ENCODE peak calls at places on chromosomes 12 and 14, in seven cellular contexts. One of them, this sample, is unnamed.

GRCh38 chr14:68794856-68795601 is 2.2 kb upstream of the ZFP36L1 start:
- DNase-seq in GM23338: peak; percentile 63
- DNase-seq in right lobe of liver: no peak
- DNase-seq in fibroblast of lung: peak; percentile 96
- DNase-seq in body of pancreas: peak; percentile 68
- DNase-seq in tibial nerve: no peak
- DNase-seq in kidney: peak; percentile 79
- DNase-seq in this sample: no peak

GRCh38 chr14:95649230-95649629 is 37.0 kb upstream of the TCL1B start:
- DNase-seq in fibroblast of lung: no peak
- DNase-seq in right lobe of liver: no peak
- DNase-seq in body of pancreas: no peak
- DNase-seq in GM23338: no peak
- DNase-seq in tibial nerve: no peak
- DNase-seq in kidney: no peak
- DNase-seq in this sample: no peak

GRCh38 chr12:9064201-9064814 is 51.4 kb downstream of the A2M start:
- DNase-seq in tibial nerve: no peak
- DNase-seq in kidney: peak; percentile 86
- DNase-seq in GM23338: peak; percentile 78
- DNase-seq in body of pancreas: peak; percentile 77
- DNase-seq in right lobe of liver: peak; percentile 66
- DNase-seq in fibroblast of lung: peak; percentile 50
- DNase-seq in this sample: peak; percentile 47

GRCh38 chr12:19454837-19455236 is 15.5 kb downstream of the AEBP2 start:
- DNase-seq in fibroblast of lung: no peak
- DNase-seq in tibial nerve: no peak
- DNase-seq in body of pancreas: no peak
- DNase-seq in kidney: no peak
- DNase-seq in GM23338: no peak
- DNase-seq in right lobe of liver: no peak
- DNase-seq in this sample: no peak

GRCh38 chr14:74418031-74418430 is 8.0 kb downstream of the SYNDIG1L start:
- DNase-seq in fibroblast of lung: no peak
- DNase-seq in kidney: no peak
- DNase-seq in tibial nerve: no peak
- DNase-seq in right lobe of liver: no peak
- DNase-seq in body of pancreas: no peak
- DNase-seq in GM23338: no peak
- DNase-seq in this sample: no peak

GRCh38 chr12:63857771-63858670 is 13.5 kb downstream of the SRGAP1 start:
- DNase-seq in kidney: no peak
- DNase-seq in body of pancreas: no peak
- DNase-seq in fibroblast of lung: peak; percentile 74
- DNase-seq in GM23338: no peak
- DNase-seq in tibial nerve: no peak
- DNase-seq in right lobe of liver: no peak
- DNase-seq in this sample: no peak

GRCh38 chr14:93005135-93005813 is 82.3 kb downstream of the CHGA start:
- DNase-seq in fibroblast of lung: no peak
- DNase-seq in right lobe of liver: no peak
- DNase-seq in kidney: no peak
- DNase-seq in GM23338: no peak
- DNase-seq in tibial nerve: no peak
- DNase-seq in body of pancreas: peak; percentile 47
- DNase-seq in this sample: no peak

GRCh38 chr12:8011331-8011730 is 21.2 kb upstream of the FOXJ2 start:
- DNase-seq in body of pancreas: no peak
- DNase-seq in GM23338: no peak
- DNase-seq in kidney: no peak
- DNase-seq in tibial nerve: no peak
- DNase-seq in right lobe of liver: no peak
- DNase-seq in fibroblast of lung: peak; percentile 59
- DNase-seq in this sample: peak; percentile 61

GRCh38 chr12:112907415-112908157 is 824 bp downstream of the OAS1 start:
- DNase-seq in kidney: no peak
- DNase-seq in body of pancreas: no peak
- DNase-seq in GM23338: no peak
- DNase-seq in tibial nerve: no peak
- DNase-seq in right lobe of liver: no peak
- DNase-seq in fibroblast of lung: no peak
- DNase-seq in this sample: no peak

GRCh38 chr14:60266021-60266937 is 17.3 kb downstream of the PPM1A start:
- DNase-seq in fibroblast of lung: no peak
- DNase-seq in right lobe of liver: no peak
- DNase-seq in kidney: no peak
- DNase-seq in tibial nerve: no peak
- DNase-seq in body of pancreas: no peak
- DNase-seq in GM23338: peak; percentile 74
- DNase-seq in this sample: peak; percentile 45

GRCh38 chr14:50607181-50607580 is 47.2 kb downstream of the ATL1 start:
- DNase-seq in fibroblast of lung: peak; percentile 98
- DNase-seq in tibial nerve: no peak
- DNase-seq in kidney: no peak
- DNase-seq in GM23338: no peak
- DNase-seq in right lobe of liver: no peak
- DNase-seq in body of pancreas: no peak
- DNase-seq in this sample: no peak

GRCh38 chr14:57287745-57288144 is 19.0 kb downstream of the AP5M1 start:
- DNase-seq in right lobe of liver: no peak
- DNase-seq in fibroblast of lung: no peak
- DNase-seq in GM23338: no peak
- DNase-seq in body of pancreas: no peak
- DNase-seq in kidney: no peak
- DNase-seq in tibial nerve: no peak
- DNase-seq in this sample: no peak

GRCh38 chr14:35257809-35258208 is 34.4 kb upstream of the PSMA6 start:
- DNase-seq in GM23338: no peak
- DNase-seq in body of pancreas: no peak
- DNase-seq in tibial nerve: no peak
- DNase-seq in right lobe of liver: no peak
- DNase-seq in fibroblast of lung: peak; percentile 43
- DNase-seq in kidney: no peak
- DNase-seq in this sample: no peak

GRCh38 chr14:37343307-37344094 is 145.8 kb downstream of the MIPOL1 start:
- DNase-seq in body of pancreas: no peak
- DNase-seq in GM23338: no peak
- DNase-seq in fibroblast of lung: peak; percentile 7
- DNase-seq in tibial nerve: no peak
- DNase-seq in kidney: no peak
- DNase-seq in right lobe of liver: no peak
- DNase-seq in this sample: no peak

GRCh38 chr14:103436533-103436932 is 51.3 kb downstream of the MARK3 start:
- DNase-seq in tibial nerve: no peak
- DNase-seq in right lobe of liver: no peak
- DNase-seq in fibroblast of lung: peak; percentile 20
- DNase-seq in GM23338: no peak
- DNase-seq in kidney: no peak
- DNase-seq in body of pancreas: no peak
- DNase-seq in this sample: no peak

GRCh38 chr12:70883855-70884254 is 36.7 kb downstream of the PTPRR start:
- DNase-seq in GM23338: no peak
- DNase-seq in kidney: no peak
- DNase-seq in body of pancreas: no peak
- DNase-seq in tibial nerve: no peak
- DNase-seq in right lobe of liver: no peak
- DNase-seq in fibroblast of lung: no peak
- DNase-seq in this sample: no peak

GRCh38 chr14:24662753-24663152 is 28.8 kb upstream of the GZMB start:
- DNase-seq in tibial nerve: no peak
- DNase-seq in body of pancreas: no peak
- DNase-seq in right lobe of liver: no peak
- DNase-seq in kidney: no peak
- DNase-seq in GM23338: peak; percentile 41
- DNase-seq in fibroblast of lung: no peak
- DNase-seq in this sample: no peak

GRCh38 chr12:115319641-115320040 is 635.7 kb upstream of the TBX3 start:
- DNase-seq in kidney: no peak
- DNase-seq in tibial nerve: no peak
- DNase-seq in right lobe of liver: no peak
- DNase-seq in fibroblast of lung: no peak
- DNase-seq in GM23338: no peak
- DNase-seq in body of pancreas: no peak
- DNase-seq in this sample: no peak

GRCh38 chr14:90682615-90683014 is 133.6 kb downstream of the TTC7B start:
- DNase-seq in body of pancreas: no peak
- DNase-seq in tibial nerve: no peak
- DNase-seq in fibroblast of lung: no peak
- DNase-seq in kidney: no peak
- DNase-seq in right lobe of liver: no peak
- DNase-seq in GM23338: no peak
- DNase-seq in this sample: no peak

GRCh38 chr12:68789144-68789878 is 18.7 kb upstream of the MDM2 start:
- DNase-seq in fibroblast of lung: no peak
- DNase-seq in GM23338: no peak
- DNase-seq in body of pancreas: no peak
- DNase-seq in right lobe of liver: no peak
- DNase-seq in kidney: no peak
- DNase-seq in tibial nerve: no peak
- DNase-seq in this sample: no peak

GRCh38 chr12:68785823-68786222 is 22.2 kb upstream of the MDM2 start:
- DNase-seq in right lobe of liver: no peak
- DNase-seq in GM23338: no peak
- DNase-seq in body of pancreas: no peak
- DNase-seq in fibroblast of lung: no peak
- DNase-seq in tibial nerve: no peak
- DNase-seq in kidney: no peak
- DNase-seq in this sample: no peak

GRCh38 chr12:68785358-68785757 is 22.6 kb upstream of the MDM2 start:
- DNase-seq in tibial nerve: no peak
- DNase-seq in GM23338: no peak
- DNase-seq in kidney: no peak
- DNase-seq in fibroblast of lung: no peak
- DNase-seq in right lobe of liver: no peak
- DNase-seq in body of pancreas: no peak
- DNase-seq in this sample: peak; percentile 34

GRCh38 chr12:68788554-68789143 is 19.3 kb upstream of the MDM2 start:
- DNase-seq in body of pancreas: no peak
- DNase-seq in tibial nerve: no peak
- DNase-seq in fibroblast of lung: no peak
- DNase-seq in right lobe of liver: no peak
- DNase-seq in kidney: no peak
- DNase-seq in GM23338: no peak
- DNase-seq in this sample: no peak

GRCh38 chr12:68786929-68787328 is 21.0 kb upstream of the MDM2 start:
- DNase-seq in tibial nerve: no peak
- DNase-seq in body of pancreas: no peak
- DNase-seq in kidney: no peak
- DNase-seq in GM23338: peak; percentile 26
- DNase-seq in fibroblast of lung: no peak
- DNase-seq in right lobe of liver: no peak
- DNase-seq in this sample: no peak
- H3K27ac ChIP-seq in tibial nerve: peak overlapping the region; percentile 92
- H3K27ac ChIP-seq in body of pancreas: peak overlapping the region; percentile 72
- H3K27ac ChIP-seq in kidney: no peak overlapping the region
- H3K27ac ChIP-seq in GM23338: peak overlapping the region; percentile 26
- H3K27ac ChIP-seq in fibroblast of lung: no peak overlapping the region
- H3K27ac ChIP-seq in right lobe of liver: peak overlapping the region; percentile 94
- H3K27ac ChIP-seq in this sample: peak overlapping the region; percentile 62

DNA sequence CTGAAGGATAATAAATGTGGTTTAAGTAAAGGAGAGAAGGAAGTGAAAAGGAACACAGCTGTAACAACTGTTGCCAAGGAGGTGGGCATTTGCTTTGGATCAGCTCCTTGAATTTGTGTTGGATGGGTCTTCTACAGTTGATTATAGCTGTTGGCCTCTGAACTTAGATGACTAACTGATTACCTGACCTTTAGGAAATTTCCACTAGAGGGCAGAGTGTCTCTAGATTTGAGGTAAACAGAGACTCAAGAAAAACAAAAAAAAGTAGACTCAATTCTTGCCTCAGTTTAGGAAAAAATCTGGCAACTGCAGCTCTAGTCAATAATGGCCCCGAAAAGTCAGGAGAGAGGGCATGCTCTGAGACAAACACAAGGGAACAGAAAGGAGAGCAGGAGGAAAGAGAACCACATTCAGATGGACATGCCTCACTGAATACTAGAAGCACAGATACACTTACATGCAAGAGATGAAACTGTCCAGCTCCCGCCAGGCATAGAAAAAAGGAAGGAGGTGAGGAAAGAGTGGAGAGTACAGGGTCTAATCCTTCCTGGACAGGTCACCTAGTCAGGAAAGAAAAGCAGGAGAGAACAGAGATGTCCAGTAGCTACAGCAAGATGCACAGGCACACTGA is 20.6 kb downstream of the COX14 start:
- DNase-seq in fibroblast of lung: peak; percentile 17
- DNase-seq in right lobe of liver: no peak
- DNase-seq in GM23338: peak; percentile 82
- DNase-seq in kidney: no peak
- DNase-seq in tibial nerve: no peak
- DNase-seq in body of pancreas: no peak
- DNase-seq in this sample: no peak
- TF ChIP-seq CTCF in fibroblast of lung: no peak
- TF ChIP-seq CTCF in right lobe of liver: peak; percentile 37
- TF ChIP-seq CTCF in GM23338: peak; percentile 84
- TF ChIP-seq CTCF in kidney: peak; percentile 54
- TF ChIP-seq CTCF in tibial nerve: peak; percentile 49
- TF ChIP-seq CTCF in body of pancreas: peak; percentile 46
- TF ChIP-seq CTCF in this sample: peak; percentile 50

GRCh38 chr14:32085845-32086383 is 8.8 kb downstream of the ARHGAP5 start:
- DNase-seq in fibroblast of lung: no peak
- DNase-seq in right lobe of liver: no peak
- DNase-seq in kidney: no peak
- DNase-seq in tibial nerve: no peak
- DNase-seq in body of pancreas: no peak
- DNase-seq in GM23338: no peak
- DNase-seq in this sample: no peak

GRCh38 chr14:32085182-32085844 is 8.2 kb downstream of the ARHGAP5 start:
- DNase-seq in kidney: no peak
- DNase-seq in body of pancreas: no peak
- DNase-seq in fibroblast of lung: no peak
- DNase-seq in tibial nerve: no peak
- DNase-seq in GM23338: no peak
- DNase-seq in right lobe of liver: no peak
- DNase-seq in this sample: no peak

GRCh38 chr14:32090686-32091085 is 13.6 kb downstream of the ARHGAP5 start:
- DNase-seq in kidney: no peak
- DNase-seq in tibial nerve: no peak
- DNase-seq in right lobe of liver: no peak
- DNase-seq in body of pancreas: no peak
- DNase-seq in GM23338: no peak
- DNase-seq in fibroblast of lung: no peak
- DNase-seq in this sample: no peak

GRCh38 chr14:32087173-32087861 is 10.2 kb downstream of the ARHGAP5 start:
- DNase-seq in body of pancreas: no peak
- DNase-seq in tibial nerve: no peak
- DNase-seq in kidney: no peak
- DNase-seq in right lobe of liver: no peak
- DNase-seq in fibroblast of lung: peak; percentile 85
- DNase-seq in GM23338: peak; percentile 73
- DNase-seq in this sample: peak; percentile 16

GRCh38 chr14:32087907-32088306 is 10.8 kb downstream of the ARHGAP5 start:
- DNase-seq in GM23338: no peak
- DNase-seq in fibroblast of lung: no peak
- DNase-seq in body of pancreas: no peak
- DNase-seq in tibial nerve: no peak
- DNase-seq in kidney: no peak
- DNase-seq in right lobe of liver: no peak
- DNase-seq in this sample: no peak
- H3K27ac ChIP-seq in GM23338: no peak overlapping the region
- H3K27ac ChIP-seq in fibroblast of lung: no peak overlapping the region
- H3K27ac ChIP-seq in body of pancreas: no peak overlapping the region
- H3K27ac ChIP-seq in tibial nerve: no peak overlapping the region
- H3K27ac ChIP-seq in kidney: no peak overlapping the region
- H3K27ac ChIP-seq in right lobe of liver: no peak overlapping the region
- H3K27ac ChIP-seq in this sample: no peak overlapping the region

GRCh38 chr12:58539295-58539694 is 381.0 kb downstream of the LRIG3 start:
- DNase-seq in tibial nerve: no peak
- DNase-seq in GM23338: no peak
- DNase-seq in body of pancreas: no peak
- DNase-seq in fibroblast of lung: no peak
- DNase-seq in kidney: no peak
- DNase-seq in right lobe of liver: no peak
- DNase-seq in this sample: no peak
- TF ChIP-seq CTCF in tibial nerve: no peak
- TF ChIP-seq CTCF in GM23338: no peak
- TF ChIP-seq CTCF in body of pancreas: no peak
- TF ChIP-seq CTCF in fibroblast of lung: no peak
- TF ChIP-seq CTCF in kidney: no peak
- TF ChIP-seq CTCF in right lobe of liver: no peak
- TF ChIP-seq CTCF in this sample: no peak

This sample was measured in RWPE1.